ENCODE peak calls at places on chromosomes 5 and 9, in four cellular contexts. One of them, this sample, is unnamed. For H3K9me3, the result is how much of the 10 kb centered on the place peaks cover.

GRCh38 chr9:86562691-86563090 is 208.5 kb upstream of the TUT7 start:
- DNase-seq in AG04450: no peak
- DNase-seq in fibroblast of lung: no peak
- DNase-seq in stomach: no peak
- DNase-seq in this sample: no peak

GRCh38 chr9:110427497-110428104 is 89.9 kb upstream of the TXNDC8 start:
- DNase-seq in AG04450: no peak
- DNase-seq in fibroblast of lung: peak
- DNase-seq in stomach: peak
- DNase-seq in this sample: peak

GRCh38 chr5:147455321-147455720 is 54.5 kb downstream of the DPYSL3 start:
- DNase-seq in AG04450: no peak
- DNase-seq in fibroblast of lung: peak
- DNase-seq in stomach: no peak
- DNase-seq in this sample: peak

GRCh38 chr9:10173561-10173960 is 439.2 kb downstream of the PTPRD start:
- DNase-seq in AG04450: no peak
- DNase-seq in fibroblast of lung: no peak
- DNase-seq in stomach: no peak
- DNase-seq in this sample: no peak

GRCh38 chr5:138054863-138055558 is 22.1 kb upstream of the FAM13B start:
- DNase-seq in AG04450: no peak
- DNase-seq in fibroblast of lung: peak
- DNase-seq in stomach: no peak
- DNase-seq in this sample: peak

GRCh38 chr5:115586525-115587146 is 15.6 kb downstream of the TICAM2 start:
- DNase-seq in AG04450: no peak
- DNase-seq in fibroblast of lung: peak
- DNase-seq in stomach: no peak
- DNase-seq in this sample: no peak

GRCh38 chr5:59416441-59416840 is 477.1 kb downstream of the PDE4D start:
- DNase-seq in AG04450: no peak
- DNase-seq in fibroblast of lung: peak
- DNase-seq in stomach: no peak
- DNase-seq in this sample: no peak

GRCh38 chr9:126677188-126678084 is 63.7 kb downstream of the LMX1B start:
- DNase-seq in AG04450: no peak
- DNase-seq in fibroblast of lung: no peak
- DNase-seq in stomach: no peak
- DNase-seq in this sample: no peak

GRCh38 chr9:21965401-21965951 is 28.7 kb downstream of the CDKN2A start:
- DNase-seq in AG04450: peak
- DNase-seq in fibroblast of lung: peak
- DNase-seq in stomach: peak
- DNase-seq in this sample: peak

GRCh38 chr5:55220433-55221185 is 6.5 kb downstream of the MCIDAS start:
- DNase-seq in AG04450: no peak
- DNase-seq in fibroblast of lung: peak
- DNase-seq in stomach: peak
- DNase-seq in this sample: peak

GRCh38 chr5:914612-915011 is 21.9 kb downstream of the TRIP13 start:
- DNase-seq in AG04450: no peak
- DNase-seq in fibroblast of lung: no peak
- DNase-seq in stomach: no peak
- DNase-seq in this sample: no peak

GRCh38 chr9:23375511-23375910 is 450.5 kb downstream of the ELAVL2 start:
- DNase-seq in AG04450: no peak
- DNase-seq in fibroblast of lung: no peak
- DNase-seq in stomach: no peak
- DNase-seq in this sample: no peak

GRCh38 chr5:77095189-77095588 is 8.1 kb upstream of the ZBED3 start:
- DNase-seq in AG04450: no peak
- DNase-seq in fibroblast of lung: no peak
- DNase-seq in stomach: no peak
- DNase-seq in this sample: no peak

GRCh38 chr5:169416583-169417196 is 115.8 kb upstream of the SLIT3 start:
- DNase-seq in AG04450: no peak
- DNase-seq in fibroblast of lung: peak
- DNase-seq in stomach: no peak
- DNase-seq in this sample: no peak

GRCh38 chr9:113503613-113504230 is 40.2 kb downstream of the RGS3 start:
- DNase-seq in AG04450: no peak
- DNase-seq in fibroblast of lung: peak
- DNase-seq in stomach: no peak
- DNase-seq in this sample: no peak

GRCh38 chr5:65066385-65066784 is 297.7 kb downstream of the CWC27 start:
- DNase-seq in AG04450: no peak
- DNase-seq in fibroblast of lung: no peak
- DNase-seq in stomach: no peak
- DNase-seq in this sample: peak

GRCh38 chr5:126454081-126454480 is 30.9 kb downstream of the GRAMD2B start:
- DNase-seq in AG04450: no peak
- DNase-seq in fibroblast of lung: peak
- DNase-seq in stomach: no peak
- DNase-seq in this sample: peak

GRCh38 chr9:97860451-97861147 is 7.6 kb downstream of the FOXE1 start:
- DNase-seq in AG04450: no peak
- DNase-seq in fibroblast of lung: no peak
- DNase-seq in stomach: no peak
- DNase-seq in this sample: no peak

GRCh38 chr9:89522261-89522978 is 24.5 kb upstream of the SEMA4D start:
- DNase-seq in AG04450: no peak
- DNase-seq in fibroblast of lung: no peak
- DNase-seq in stomach: peak
- DNase-seq in this sample: no peak

GRCh38 chr5:81371354-81371876 is 22.5 kb downstream of the ACOT12 start:
- DNase-seq in AG04450: no peak
- DNase-seq in fibroblast of lung: no peak
- DNase-seq in stomach: no peak
- DNase-seq in this sample: no peak

GRCh38 chr9:112890106-112891081 is at the start of gene SLC46A2:
- DNase-seq in AG04450: no peak
- DNase-seq in fibroblast of lung: no peak
- DNase-seq in stomach: peak
- DNase-seq in this sample: peak

GRCh38 chr5:45385321-45386058 is 310.7 kb downstream of the HCN1 start:
- DNase-seq in AG04450: no peak
- DNase-seq in fibroblast of lung: peak
- DNase-seq in stomach: no peak
- DNase-seq in this sample: no peak

GRCh38 chr5:4011943-4012342 is 416.3 kb downstream of the IRX1 start:
- DNase-seq in AG04450: no peak
- DNase-seq in fibroblast of lung: no peak
- DNase-seq in stomach: no peak
- DNase-seq in this sample: no peak

GRCh38 chr9:133977421-133978201 is 14.5 kb downstream of the VAV2 start:
- DNase-seq in AG04450: no peak
- DNase-seq in fibroblast of lung: no peak
- DNase-seq in stomach: no peak
- DNase-seq in this sample: no peak

GRCh38 chr5:82820958-82821880 is 256.0 kb downstream of the TMEM167A start:
- DNase-seq in AG04450: no peak
- DNase-seq in fibroblast of lung: no peak
- DNase-seq in stomach: no peak
- DNase-seq in this sample: no peak

GRCh38 chr9:19922476-19923118 is 133.8 kb upstream of the SLC24A2 start:
- DNase-seq in AG04450: peak
- DNase-seq in fibroblast of lung: peak
- DNase-seq in stomach: no peak
- DNase-seq in this sample: peak

GRCh38 chr5:5340206-5340729 is 82.2 kb upstream of the ICE1 start:
- DNase-seq in AG04450: peak
- DNase-seq in fibroblast of lung: peak
- DNase-seq in stomach: peak
- DNase-seq in this sample: peak

GRCh38 chr9:129582865-129583264 is 38.0 kb downstream of the C9orf50 start:
- DNase-seq in AG04450: no peak
- DNase-seq in fibroblast of lung: no peak
- DNase-seq in stomach: no peak
- DNase-seq in this sample: no peak

GRCh38 chr9:68685770-68686169 is 19.3 kb upstream of the PIP5K1B start:
- DNase-seq in AG04450: no peak
- DNase-seq in fibroblast of lung: no peak
- DNase-seq in stomach: peak
- DNase-seq in this sample: peak

GRCh38 chr5:167029488-167029887 is 1262.0 kb upstream of the WWC1 start:
- DNase-seq in AG04450: no peak
- DNase-seq in fibroblast of lung: no peak
- DNase-seq in stomach: no peak
- DNase-seq in this sample: no peak

GRCh38 chr9:121785673-121786542 is 134.5 kb downstream of the DAB2IP start:
- DNase-seq in AG04450: no peak
- DNase-seq in fibroblast of lung: no peak
- DNase-seq in stomach: no peak
- DNase-seq in this sample: peak

GRCh38 chr9:36770025-36770424 is 197.3 kb downstream of the MELK start:
- DNase-seq in AG04450: no peak
- DNase-seq in fibroblast of lung: no peak
- DNase-seq in stomach: no peak
- DNase-seq in this sample: no peak

GRCh38 chr9:91055845-91056244 is 254.2 kb downstream of the SYK start:
- DNase-seq in AG04450: no peak
- DNase-seq in fibroblast of lung: no peak
- DNase-seq in stomach: no peak
- DNase-seq in this sample: no peak

GRCh38 chr9:36136277-36136893 is at the start of gene GLIPR2:
- DNase-seq in AG04450: no peak
- DNase-seq in fibroblast of lung: peak
- DNase-seq in stomach: peak
- DNase-seq in this sample: peak

GRCh38 chr5:93279292-93279974 is 301.6 kb downstream of the NR2F1-AS1 start:
- DNase-seq in AG04450: no peak
- DNase-seq in fibroblast of lung: peak
- DNase-seq in stomach: no peak
- DNase-seq in this sample: no peak

GRCh38 chr9:115327441-115328122 is 209.6 kb upstream of the TNC start:
- DNase-seq in AG04450: no peak
- DNase-seq in fibroblast of lung: peak
- DNase-seq in stomach: no peak
- DNase-seq in this sample: no peak

GRCh38 chr9:72661401-72662135 is 140.2 kb downstream of the TMC1 start:
- DNase-seq in AG04450: no peak
- DNase-seq in fibroblast of lung: peak
- DNase-seq in stomach: no peak
- DNase-seq in this sample: no peak

GRCh38 chr5:86979801-86980510 is 287.7 kb upstream of the RASA1 start:
- DNase-seq in AG04450: peak
- DNase-seq in fibroblast of lung: peak
- DNase-seq in stomach: no peak
- DNase-seq in this sample: no peak

GRCh38 chr5:79992891-79993290 is 1.8 kb upstream of the MTX3 start:
- DNase-seq in AG04450: no peak
- DNase-seq in fibroblast of lung: peak
- DNase-seq in stomach: no peak
- DNase-seq in this sample: no peak
- H3K9me3 ChIP-seq in AG04450: under half
- H3K9me3 ChIP-seq in fibroblast of lung: under half
- H3K9me3 ChIP-seq in stomach: under half
- H3K9me3 ChIP-seq in this sample: under half

DNA sequence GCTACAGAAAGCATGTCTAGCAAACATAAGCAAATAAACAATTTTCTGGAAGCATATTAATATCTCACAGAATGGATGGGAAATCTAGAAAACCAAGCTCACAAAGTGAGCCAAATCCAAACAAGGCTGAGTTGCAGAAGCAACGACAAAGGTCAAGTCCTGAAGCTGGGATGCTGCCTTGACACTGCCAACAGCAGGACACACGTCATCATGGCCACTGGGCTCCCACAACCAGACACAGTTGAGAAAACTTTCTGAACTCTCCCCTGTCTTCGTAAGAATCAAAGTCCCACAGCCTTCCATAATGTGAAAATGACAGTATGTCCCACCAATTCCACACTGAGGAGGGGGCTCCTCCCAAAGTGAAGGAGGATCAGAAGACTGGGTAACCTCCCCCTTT is 37.6 kb downstream of the EPB41L4A start:
- DNase-seq in AG04450: no peak
- DNase-seq in fibroblast of lung: no peak
- DNase-seq in stomach: no peak
- DNase-seq in this sample: no peak
- H3K4me3 ChIP-seq in AG04450: no peak
- H3K4me3 ChIP-seq in fibroblast of lung: no peak
- H3K4me3 ChIP-seq in stomach: no peak
- H3K4me3 ChIP-seq in this sample: no peak

GRCh38 chr5:179403426-179404147 is 58.3 kb upstream of the ADAMTS2 start:
- DNase-seq in AG04450: no peak
- DNase-seq in fibroblast of lung: no peak
- DNase-seq in stomach: no peak
- DNase-seq in this sample: no peak

GRCh38 chr5:179404321-179405053 is 59.2 kb upstream of the ADAMTS2 start:
- DNase-seq in AG04450: no peak
- DNase-seq in fibroblast of lung: no peak
- DNase-seq in stomach: no peak
- DNase-seq in this sample: peak

GRCh38 chr5:179405054-179405416 is 59.8 kb upstream of the ADAMTS2 start:
- DNase-seq in AG04450: no peak
- DNase-seq in fibroblast of lung: no peak
- DNase-seq in stomach: no peak
- DNase-seq in this sample: no peak

GRCh38 chr5:179406031-179406681 is 60.9 kb upstream of the ADAMTS2 start:
- DNase-seq in AG04450: no peak
- DNase-seq in fibroblast of lung: no peak
- DNase-seq in stomach: no peak
- DNase-seq in this sample: peak

DNA sequence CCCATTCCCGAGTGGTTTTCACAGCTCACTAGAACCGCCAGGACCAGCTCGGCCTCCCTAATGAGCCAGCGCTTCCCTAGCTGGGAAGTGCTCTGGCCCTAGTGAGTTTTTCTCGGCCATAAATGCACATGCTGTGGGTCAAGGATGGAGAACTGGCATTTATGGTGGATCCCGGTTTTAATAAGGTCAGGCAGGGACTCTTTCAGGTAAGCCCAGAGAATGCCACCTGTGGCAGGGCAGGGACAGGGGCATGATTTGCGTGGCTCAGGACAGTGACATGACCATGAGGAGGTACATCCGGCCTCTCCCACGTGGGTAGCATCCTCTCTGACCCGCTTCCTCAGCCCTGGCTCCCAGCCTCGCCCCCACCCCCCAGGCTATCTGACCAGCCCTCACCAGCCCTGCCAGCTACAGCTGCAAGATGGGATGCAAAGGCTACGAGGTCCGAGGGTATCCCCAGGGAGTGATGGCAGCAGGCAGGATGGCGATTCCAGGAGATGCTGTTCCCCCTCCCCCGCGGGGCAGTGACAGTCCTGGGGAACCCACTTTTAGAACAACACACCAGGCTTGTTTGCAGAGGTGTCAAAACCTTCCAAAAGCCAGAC is 60.3 kb upstream of the ADAMTS2 start:
- DNase-seq in AG04450: no peak
- DNase-seq in fibroblast of lung: no peak
- DNase-seq in stomach: no peak
- DNase-seq in this sample: no peak
- H3K9me3 ChIP-seq in AG04450: under half
- H3K9me3 ChIP-seq in fibroblast of lung: under half
- H3K9me3 ChIP-seq in stomach: under half
- H3K9me3 ChIP-seq in this sample: under half

GRCh38 chr9:30774326-30774725 is 1610.1 kb upstream of the ACO1 start:
- DNase-seq in AG04450: no peak
- DNase-seq in fibroblast of lung: no peak
- DNase-seq in stomach: no peak
- DNase-seq in this sample: peak
- H3K4me3 ChIP-seq in AG04450: no peak
- H3K4me3 ChIP-seq in fibroblast of lung: no peak
- H3K4me3 ChIP-seq in stomach: no peak
- H3K4me3 ChIP-seq in this sample: no peak